ENCODE peak calls at places on chromosomes 11 and 22, in six cellular contexts. F is A549, U is upper lobe of left lung, R is HepG2, O is K562, S is GM12878. L is an unnamed sample.

GRCh38 chr11:60206616-60207015 is 23.7 kb upstream of the MS4A6A start:
- ATAC-seq in F (no peak), O (no peak), S (peak), R (no peak), U (no peak), L (no peak)

GRCh38 chr22:31585161-31585859 is 76.7 kb downstream of the PISD start:
- ATAC-seq in S (no peak), U (peak), R (peak), O (peak), F (no peak), L (no peak)

GRCh38 chr11:8983552-8983951 is 19.3 kb upstream of the TMEM9B start:
- ATAC-seq in F (no peak), O (no peak), R (no peak), S (no peak), U (no peak), L (no peak)

GRCh38 chr11:31804439-31805036 is 6.6 kb downstream of the PAX6 start:
- ATAC-seq in S (peak), R (no peak), U (no peak), F (no peak), O (no peak), L (peak)

GRCh38 chr11:9803685-9804413 is 140.0 kb downstream of the SWAP70 start:
- ATAC-seq in R (no peak), F (no peak), U (peak), S (no peak), O (no peak), L (no peak)

GRCh38 chr11:7590529-7590928 is 76.7 kb downstream of the PPFIBP2 start:
- ATAC-seq in R (no peak), O (no peak), S (no peak), U (no peak), F (no peak), L (no peak)

GRCh38 chr22:24516301-24516737 is 21.2 kb downstream of the UPB1 start:
- ATAC-seq in U (peak), R (peak), S (peak), O (no peak), F (peak), L (peak)

GRCh38 chr11:133726576-133726975 is 118.7 kb downstream of the SPATA19 start:
- ATAC-seq in F (no peak), S (no peak), R (no peak), O (no peak), U (no peak), L (no peak)

GRCh38 chr11:76597533-76598425 is 72.8 kb downstream of the LRRC32 start:
- ATAC-seq in F (no peak), R (no peak), U (no peak), S (peak), O (no peak), L (no peak)

GRCh38 chr22:30731658-30732057 is 37.0 kb downstream of the OSBP2 start:
- ATAC-seq in U (no peak), F (no peak), R (no peak), O (no peak), S (no peak), L (no peak)

GRCh38 chr22:28714043-28714442 is 27.6 kb downstream of the CHEK2 start:
- ATAC-seq in S (peak), R (no peak), U (no peak), O (no peak), F (no peak), L (no peak)

GRCh38 chr11:105937331-105937730 is 84.7 kb downstream of the MSANTD4 start:
- ATAC-seq in S (peak), F (no peak), O (no peak), R (no peak), U (no peak), L (no peak)

GRCh38 chr11:43367382-43368178 is 8.9 kb downstream of the TTC17 start:
- ATAC-seq in S (peak), F (no peak), R (no peak), O (peak), U (no peak), L (no peak)

GRCh38 chr11:8813658-8814057 is 97.3 kb upstream of the AKIP1 start:
- ATAC-seq in O (peak), U (peak), R (peak), S (peak), F (peak), L (peak)

GRCh38 chr22:34781676-34782075 is 284.3 kb upstream of the ISX start:
- ATAC-seq in R (no peak), F (no peak), U (no peak), O (no peak), S (no peak), L (no peak)

GRCh38 chr11:102523887-102524286 is 6.7 kb downstream of the MMP7 start:
- ATAC-seq in R (no peak), S (no peak), F (no peak), U (no peak), O (no peak), L (no peak)

GRCh38 chr11:14409891-14410290 is 50.9 kb upstream of the RRAS2 start:
- ATAC-seq in O (no peak), S (no peak), U (no peak), F (no peak), R (no peak), L (no peak)

GRCh38 chr11:16193897-16194381 is 162.4 kb downstream of the SOX6 start:
- ATAC-seq in U (no peak), O (peak), F (no peak), S (no peak), R (no peak), L (no peak)

GRCh38 chr22:41875531-41876242 is 39.2 kb downstream of the SHISA8 start:
- ATAC-seq in O (no peak), R (no peak), S (no peak), F (no peak), U (no peak), L (no peak)

GRCh38 chr11:43933608-43934358 is 8.7 kb upstream of the C11orf96 start:
- ATAC-seq in O (no peak), S (no peak), F (no peak), U (peak), R (no peak), L (peak)

GRCh38 chr11:126833020-126833419 is 167.6 kb downstream of the KIRREL3 start:
- ATAC-seq in S (no peak), O (no peak), R (no peak), F (no peak), U (no peak), L (no peak)
- TF ChIP-seq EP300 in S (no peak), O (no peak), R (no peak), F (no peak), U (no peak), L (no peak)

GRCh38 chr11:64268028-64268686 is 16.3 kb downstream of the BAD start:
- ATAC-seq in U (no peak), S (no peak), O (no peak), R (no peak), F (no peak), L (no peak)

GRCh38 chr11:64275031-64275800 is 9.2 kb downstream of the BAD start:
- ATAC-seq in O (no peak), S (no peak), F (no peak), U (no peak), R (no peak), L (no peak)

GRCh38 chr11:64269380-64270234 is 14.9 kb downstream of the BAD start:
- ATAC-seq in F (peak), S (peak), R (peak), U (peak), O (peak), L (peak)

GRCh38 chr11:64268687-64269379 is 15.6 kb downstream of the BAD start:
- ATAC-seq in R (peak), F (peak), S (peak), U (peak), O (peak), L (peak)

DNA sequence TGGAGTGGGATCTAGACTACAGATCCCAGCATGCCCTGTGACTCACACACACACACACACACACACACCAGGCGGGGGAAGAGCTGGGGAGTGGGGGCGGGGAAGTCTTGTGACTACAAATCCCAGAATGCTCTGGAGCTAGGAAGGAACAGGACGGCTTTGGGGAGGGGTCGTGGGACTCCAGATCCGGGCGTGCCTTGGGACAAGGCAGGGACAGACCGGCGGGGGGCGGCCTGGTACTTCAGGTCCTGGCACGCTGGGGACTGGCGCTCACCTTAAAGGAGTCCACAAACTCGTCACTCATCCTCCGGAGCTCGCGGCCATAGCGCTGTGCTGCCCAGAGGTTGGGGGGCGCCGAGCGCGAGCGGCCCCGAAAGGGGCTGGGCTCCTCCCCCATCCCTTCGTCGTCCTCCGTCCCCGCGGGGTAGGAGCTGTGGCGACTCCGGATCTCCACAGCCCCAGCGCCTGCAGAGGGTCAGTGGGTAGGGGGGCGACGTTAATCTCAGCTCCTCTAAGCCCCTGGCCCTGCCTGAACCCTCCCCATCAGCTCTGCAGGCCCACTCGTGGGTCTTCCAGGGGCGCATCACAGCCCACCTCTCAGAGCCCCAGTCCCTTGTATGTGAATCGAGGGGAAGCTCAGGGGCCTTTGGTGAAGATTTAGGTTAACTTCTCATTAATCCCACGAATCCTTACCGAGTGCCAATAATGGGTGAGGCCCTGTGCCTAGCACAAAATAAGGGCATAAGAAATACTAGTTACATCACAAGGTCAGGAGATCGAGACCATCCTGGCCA is 12.9 kb downstream of the BAD start:
- ATAC-seq in U (peak), F (peak), O (peak), R (peak), S (peak), L (peak)
- TF ChIP-seq CTCF in U (no peak), F (peak), O (peak), R (peak), S (peak), L (peak)

DNA sequence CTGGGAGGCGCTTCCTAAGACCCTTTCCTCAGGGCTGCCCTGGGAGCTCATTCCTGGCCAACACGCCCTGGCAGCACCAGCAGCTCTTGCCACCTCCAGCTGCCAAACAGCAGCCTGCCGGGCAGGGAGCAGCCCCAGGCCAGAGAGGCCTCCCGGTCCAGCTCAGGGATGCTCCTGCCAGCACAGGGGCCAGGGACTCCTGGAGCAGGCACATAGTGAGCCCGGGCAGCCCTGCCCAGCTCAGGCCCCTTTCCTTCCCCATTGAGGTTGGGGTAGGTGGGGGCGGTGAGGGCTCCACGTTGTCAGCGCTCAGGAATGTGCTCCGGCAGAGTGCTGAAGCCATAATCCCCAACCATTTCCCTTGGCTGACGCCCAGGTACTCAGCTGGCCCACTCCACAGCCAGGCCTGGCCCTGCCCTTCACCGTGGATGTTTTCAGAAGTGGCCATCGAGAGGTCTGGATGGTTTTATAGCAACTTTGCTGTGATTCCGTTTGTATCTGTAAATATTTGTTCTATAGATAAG is 7.6 kb downstream of the SLC39A13 start:
- ATAC-seq in U (peak), O (peak), F (peak), R (peak), S (no peak), L (peak)
- TF ChIP-seq EP300 in U (no peak), O (no peak), F (no peak), R (no peak), S (no peak), L (no peak)

GRCh38 chr22:49291781-49292180 is 535.9 kb downstream of the BRD1 start:
- ATAC-seq in U (no peak), F (no peak), O (no peak), S (no peak), R (no peak), L (no peak)
- TF ChIP-seq CTCF in U (no peak), F (no peak), O (no peak), S (no peak), R (no peak), L (no peak)

DNA sequence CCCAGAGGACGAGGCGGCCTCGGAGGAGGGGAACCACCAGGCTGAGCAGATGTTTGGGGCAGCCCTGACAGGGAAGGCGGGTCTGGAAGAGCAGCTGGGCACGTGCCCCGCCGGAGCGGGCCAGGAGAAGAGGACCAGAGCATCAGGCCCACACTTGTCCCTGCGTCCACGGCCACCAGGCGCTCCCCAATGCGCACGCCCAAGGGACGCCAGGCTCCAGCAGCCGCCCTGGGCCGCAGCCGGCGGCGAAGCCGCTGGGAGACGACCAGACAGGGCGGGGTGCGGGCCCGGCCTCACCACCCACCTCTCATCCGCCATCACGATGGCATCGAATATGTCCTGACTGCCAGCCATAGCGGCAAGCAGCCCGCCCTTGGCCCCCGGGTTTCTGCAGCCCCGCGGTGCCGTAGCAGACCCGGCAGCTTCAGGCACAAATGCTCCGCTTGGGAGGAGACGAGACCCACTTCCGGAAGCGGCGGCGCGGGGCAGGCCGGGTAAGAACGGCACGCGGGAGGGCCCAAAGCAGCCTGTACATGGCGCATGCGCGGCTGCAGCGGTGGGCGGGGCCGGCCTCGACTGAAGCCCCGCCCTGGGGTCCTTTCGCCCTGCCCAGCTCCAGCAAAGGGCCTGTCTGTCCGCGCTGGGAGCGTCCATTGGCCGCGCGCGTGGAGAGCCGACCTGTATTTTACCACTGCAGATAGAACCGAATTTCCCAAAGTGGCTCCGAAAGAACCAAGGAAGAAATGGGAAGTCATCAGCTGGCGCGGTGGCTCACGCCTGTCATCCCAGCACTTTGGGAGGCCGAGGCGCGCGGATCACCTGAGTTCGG is at the start of gene LTO1:
- ATAC-seq in S (peak), F (peak), R (peak), U (peak), O (peak), L (peak)
- TF ChIP-seq EP300 in S (no peak), F (no peak), R (no peak), U (no peak), O (no peak), L (no peak)

GRCh38 chr22:39244073-39244495 is 698 bp downstream of the PDGFB start:
- ATAC-seq in R (no peak), U (no peak), O (no peak), S (no peak), F (no peak), L (no peak)
- TF ChIP-seq CTCF in R (peak), U (no peak), O (no peak), S (no peak), F (no peak), L (no peak)

GRCh38 chr11:27174672-27175210 is 134.1 kb downstream of the BBOX1 start:
- ATAC-seq in O (no peak), S (no peak), F (no peak), U (no peak), R (peak), L (no peak)
- TF ChIP-seq EP300 in O (no peak), S (no peak), F (no peak), U (no peak), R (no peak), L (no peak)

GRCh38 chr11:47233989-47234668 is 14.5 kb downstream of the ACP2 start:
- ATAC-seq in R (peak), F (peak), S (peak), O (peak), U (peak), L (peak)
- TF ChIP-seq CTCF in R (peak), F (peak), S (peak), O (peak), U (no peak), L (no peak)